ENCODE peak calls at places on chromosome 5, in five cellular contexts. U, Y, G, J and I are unnamed samples.

GRCh38 chr5:16666861-16667481 is 50.2 kb upstream of the RETREG1 start:
- DNase-seq in U (peak; percentile 41), Y (peak; percentile 27), G (no peak), J (no peak), I (no peak)

GRCh38 chr5:173884402-173885053 is 3.6 kb upstream of the CPEB4 start:
- DNase-seq in U (peak; percentile 49), Y (no peak), G (no peak), J (no peak), I (no peak)

GRCh38 chr5:2615917-2616316 is 135.6 kb downstream of the IRX2 start:
- DNase-seq in U (no peak), Y (no peak), G (no peak), J (no peak), I (no peak)

GRCh38 chr5:115414406-115415142 is 118.1 kb upstream of the CCDC112 start:
- DNase-seq in U (no peak), Y (no peak), G (no peak), J (peak; percentile 80), I (no peak)

GRCh38 chr5:13359326-13359725 is 585.2 kb downstream of the DNAH5 start:
- DNase-seq in U (no peak), Y (no peak), G (no peak), J (peak; percentile 17), I (no peak)

GRCh38 chr5:140647042-140647341 is 438 bp downstream of the NDUFA2 start:
- DNase-seq in U (no peak), Y (no peak), G (no peak), J (no peak), I (no peak)

GRCh38 chr5:128674837-128675446 is 136.9 kb upstream of the FBN2 start:
- DNase-seq in U (peak; percentile 37), Y (peak; percentile 45), G (no peak), J (peak; percentile 11), I (peak; percentile 50)

GRCh38 chr5:132387649-132388117 is 18.2 kb downstream of the SLC22A5 start:
- DNase-seq in U (peak; percentile 74), Y (peak; percentile 96), G (no peak), J (peak; percentile 97), I (peak; percentile 96)

GRCh38 chr5:64144429-64145215 is 21.0 kb upstream of the RNF180 start:
- DNase-seq in U (no peak), Y (no peak), G (no peak), J (peak; percentile 8), I (peak; percentile 20)

GRCh38 chr5:74641778-74642542 is 1.4 kb upstream of the ENC1 start:
- DNase-seq in U (peak; percentile 58), Y (peak; percentile 76), G (no peak), J (peak; percentile 69), I (no peak)

GRCh38 chr5:73189816-73190451 is 16.9 kb downstream of the TMEM174 start:
- DNase-seq in U (no peak), Y (peak; percentile 42), G (no peak), J (peak; percentile 41), I (no peak)

GRCh38 chr5:131932235-131932634 is 13.2 kb downstream of the MEIKIN start:
- DNase-seq in U (no peak), Y (no peak), G (no peak), J (no peak), I (no peak)

GRCh38 chr5:172182291-172182690 is 5.7 kb downstream of the STK10 start:
- DNase-seq in U (no peak), Y (no peak), G (no peak), J (no peak), I (no peak)